ENCODE peak calls at places on chromosome 17, in ten cellular contexts. Z is omental fat pad, I is GM13977, L is RWPE1, C is endothelial cell of umbilical vein, D is adrenal gland, E is right lobe of liver, H is pancreas, B is AG04450, O is epithelial cell of esophagus. A is an unnamed sample.

GRCh38 chr17:49465352-49465751 is 29.7 kb upstream of the NGFR start:
- DNase-seq in Z (no peak), I (no peak), L (no peak), C (no peak), D (no peak), E (no peak), H (no peak), B (no peak), O (no peak), A (no peak)

GRCh38 chr17:58447039-58447975 is 30.0 kb upstream of the RNF43 start:
- DNase-seq in Z (no peak), I (peak; percentile 67), L (peak; percentile 69), C (peak; percentile 78), D (peak; percentile 86), E (peak; percentile 78), H (peak; percentile 64), B (peak; percentile 76), O (peak; percentile 90), A (peak; percentile 71)

GRCh38 chr17:82548681-82549303 is 29.3 kb downstream of the FOXK2 start:
- DNase-seq in Z (no peak), I (no peak), L (no peak), C (no peak), D (peak; percentile 60), E (no peak), H (no peak), B (no peak), O (peak; percentile 26), A (no peak)

GRCh38 chr17:56112086-56112485 is 41.2 kb upstream of the ANKFN1 start:
- DNase-seq in Z (no peak), I (no peak), L (no peak), C (no peak), D (no peak), E (no peak), H (no peak), B (no peak), O (no peak), A (no peak)

GRCh38 chr17:33968350-33969044 is 286.6 kb upstream of the CCL2 start:
- DNase-seq in Z (no peak), I (peak; percentile 31), L (no peak), C (no peak), D (no peak), E (no peak), H (no peak), B (no peak), O (no peak), A (peak; percentile 82)

GRCh38 chr17:79834575-79835469 is 4.4 kb downstream of the CBX4 start:
- DNase-seq in Z (no peak), I (no peak), L (no peak), C (no peak), D (no peak), E (peak; percentile 68), H (peak; percentile 74), B (no peak), O (no peak), A (no peak)

GRCh38 chr17:49254066-49254465 is 23.5 kb upstream of the PHOSPHO1 start:
- DNase-seq in Z (no peak), I (no peak), L (no peak), C (no peak), D (no peak), E (no peak), H (no peak), B (no peak), O (no peak), A (no peak)

GRCh38 chr17:5413682-5414081 is 5.8 kb downstream of the NUP88 start:
- DNase-seq in Z (no peak), I (no peak), L (peak; percentile 80), C (peak; percentile 76), D (no peak), E (no peak), H (no peak), B (peak; percentile 47), O (peak; percentile 94), A (no peak)

GRCh38 chr17:13609953-13610352 is 8.2 kb upstream of the HS3ST3A1 start:
- DNase-seq in Z (no peak), I (no peak), L (no peak), C (no peak), D (no peak), E (no peak), H (no peak), B (no peak), O (no peak), A (no peak)

GRCh38 chr17:78184311-78184710 is 2.5 kb downstream of the TK1 start:
- DNase-seq in Z (no peak), I (no peak), L (no peak), C (no peak), D (no peak), E (peak; percentile 80), H (no peak), B (no peak), O (no peak), A (no peak)

GRCh38 chr17:78182504-78182903 is 4.3 kb downstream of the TK1 start:
- DNase-seq in Z (no peak), I (no peak), L (no peak), C (no peak), D (no peak), E (peak; percentile 37), H (peak; percentile 66), B (no peak), O (no peak), A (no peak)

GRCh38 chr17:78186689-78187595 is at the start of the genes AFMID and TK1:
- DNase-seq in Z (peak; percentile 92), I (peak; percentile 98), L (peak; percentile 99), C (peak; percentile 98), D (peak; percentile 96), E (peak; percentile 99), H (peak; percentile 99), B (peak; percentile 93), O (peak; percentile 98), A (peak; percentile 85)

GRCh38 chr17:78184868-78185267 is 2.0 kb downstream of the TK1 start:
- DNase-seq in Z (no peak), I (no peak), L (no peak), C (no peak), D (no peak), E (peak; percentile 91), H (no peak), B (no peak), O (no peak), A (no peak)

GRCh38 chr17:78185981-78186688 is 717 bp downstream of the TK1 start:
- DNase-seq in Z (no peak), I (no peak), L (no peak), C (no peak), D (no peak), E (no peak), H (no peak), B (no peak), O (no peak), A (no peak)
- TF ChIP-seq CTCF in Z (no peak), I (no peak), L (no peak), C (no peak), D (no peak), E (no peak), H (no peak), B (no peak), O (no peak), A (no peak)

GRCh38 chr17:65227637-65228036 is 90.5 kb downstream of the RGS9 start:
- DNase-seq in Z (no peak), I (no peak), L (no peak), C (no peak), D (no peak), E (no peak), H (no peak), B (no peak), O (no peak), A (no peak)

GRCh38 chr17:65229596-65229995 is 92.4 kb downstream of the RGS9 start:
- DNase-seq in Z (no peak), I (no peak), L (no peak), C (no peak), D (no peak), E (no peak), H (no peak), B (no peak), O (no peak), A (no peak)

GRCh38 chr17:65228287-65228686 is 91.1 kb downstream of the RGS9 start:
- DNase-seq in Z (no peak), I (no peak), L (no peak), C (no peak), D (peak; percentile 51), E (no peak), H (no peak), B (no peak), O (no peak), A (no peak)

GRCh38 chr17:65230040-65230439 is 92.9 kb downstream of the RGS9 start:
- DNase-seq in Z (no peak), I (no peak), L (no peak), C (no peak), D (no peak), E (no peak), H (no peak), B (no peak), O (no peak), A (no peak)

GRCh38 chr17:65228734-65229390 is 91.7 kb downstream of the RGS9 start:
- DNase-seq in Z (no peak), I (peak; percentile 80), L (no peak), C (peak; percentile 79), D (no peak), E (no peak), H (no peak), B (no peak), O (peak; percentile 19), A (peak; percentile 54)
- TF ChIP-seq CTCF in Z (no peak), I (no peak), L (no peak), C (no peak), D (no peak), E (no peak), H (no peak), B (no peak), O (no peak), A (no peak)

GRCh38 chr17:41620583-41621434 is 3.6 kb downstream of the KRT17 start:
- DNase-seq in Z (no peak), I (no peak), L (no peak), C (no peak), D (no peak), E (no peak), H (no peak), B (no peak), O (peak; percentile 93), A (no peak)
- TF ChIP-seq CTCF in Z (no peak), I (no peak), L (no peak), C (no peak), D (no peak), E (no peak), H (no peak), B (no peak), O (peak; percentile 36), A (no peak)

DNA sequence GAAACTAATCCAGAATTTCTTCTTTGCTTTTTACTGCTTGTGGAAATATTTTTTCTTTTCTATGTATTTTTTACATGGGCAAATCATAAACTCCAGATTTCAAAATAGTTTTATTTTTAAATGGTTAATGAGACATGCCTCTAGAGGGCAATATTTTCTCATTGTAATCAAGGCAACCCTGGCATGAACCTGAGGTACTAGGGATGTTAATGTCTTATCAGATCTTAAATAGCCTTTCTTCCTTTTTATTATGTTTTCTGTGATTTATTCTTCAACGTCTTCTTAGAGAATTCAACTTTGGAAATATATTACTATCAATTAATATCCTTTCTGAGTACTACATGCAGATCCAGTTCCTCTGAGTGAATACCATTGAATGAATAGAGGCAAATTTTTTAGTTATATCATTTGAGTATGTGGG is 324.7 kb downstream of the BCAS3 start:
- DNase-seq in Z (no peak), I (no peak), L (peak; percentile 12), C (peak; percentile 46), D (no peak), E (no peak), H (no peak), B (peak; percentile 27), O (peak; percentile 50), A (no peak)
- TF ChIP-seq CTCF in Z (no peak), I (peak; percentile 53), L (peak; percentile 75), C (no peak), D (peak; percentile 65), E (peak; percentile 64), H (no peak), B (peak; percentile 60), O (peak; percentile 48), A (peak; percentile 27)

A was measured in GM12864.